ENCODE peak calls at places on chromosomes 12 and 14, in seven cellular contexts. One of them, this sample, is unnamed.

GRCh38 chr12:53982616-53983579 is 2.0 kb upstream of the HOXC10 start:
- DNase-seq in left lung: no peak
- DNase-seq in activated CD8-positive, alpha-beta T cell treated with anti-CD3 and anti-CD28 coated beads for 36 hours: no peak
- DNase-seq in left ventricle myocardium inferior: no peak
- DNase-seq in WTC11: no peak
- DNase-seq in ACHN: no peak
- DNase-seq in activated CD4-positive, CD25-positive, alpha-beta regulatory T cell: no peak
- DNase-seq in this sample: no peak

GRCh38 chr12:92951006-92951405 is 21.9 kb upstream of the EEA1 start:
- DNase-seq in left lung: no peak
- DNase-seq in activated CD8-positive, alpha-beta T cell treated with anti-CD3 and anti-CD28 coated beads for 36 hours: no peak
- DNase-seq in left ventricle myocardium inferior: no peak
- DNase-seq in WTC11: no peak
- DNase-seq in ACHN: no peak
- DNase-seq in activated CD4-positive, CD25-positive, alpha-beta regulatory T cell: no peak
- DNase-seq in this sample: no peak

GRCh38 chr12:71476513-71476912 is 36.9 kb downstream of the LGR5 start:
- DNase-seq in left lung: no peak
- DNase-seq in activated CD8-positive, alpha-beta T cell treated with anti-CD3 and anti-CD28 coated beads for 36 hours: no peak
- DNase-seq in left ventricle myocardium inferior: no peak
- DNase-seq in WTC11: no peak
- DNase-seq in ACHN: no peak
- DNase-seq in activated CD4-positive, CD25-positive, alpha-beta regulatory T cell: no peak
- DNase-seq in this sample: no peak

GRCh38 chr14:79111963-79112362 is 941.8 kb downstream of the NRXN3 start:
- DNase-seq in left lung: no peak
- DNase-seq in activated CD8-positive, alpha-beta T cell treated with anti-CD3 and anti-CD28 coated beads for 36 hours: no peak
- DNase-seq in left ventricle myocardium inferior: no peak
- DNase-seq in WTC11: no peak
- DNase-seq in ACHN: no peak
- DNase-seq in activated CD4-positive, CD25-positive, alpha-beta regulatory T cell: no peak
- DNase-seq in this sample: no peak

GRCh38 chr14:31880935-31881334 is 196.2 kb upstream of the ARHGAP5 start:
- DNase-seq in left lung: peak; percentile 34
- DNase-seq in activated CD8-positive, alpha-beta T cell treated with anti-CD3 and anti-CD28 coated beads for 36 hours: no peak
- DNase-seq in left ventricle myocardium inferior: no peak
- DNase-seq in WTC11: no peak
- DNase-seq in ACHN: peak; percentile 81
- DNase-seq in activated CD4-positive, CD25-positive, alpha-beta regulatory T cell: no peak
- DNase-seq in this sample: no peak

GRCh38 chr12:43306066-43306465 is 245.9 kb downstream of the ADAMTS20 start:
- DNase-seq in left lung: no peak
- DNase-seq in activated CD8-positive, alpha-beta T cell treated with anti-CD3 and anti-CD28 coated beads for 36 hours: no peak
- DNase-seq in left ventricle myocardium inferior: no peak
- DNase-seq in WTC11: no peak
- DNase-seq in ACHN: no peak
- DNase-seq in activated CD4-positive, CD25-positive, alpha-beta regulatory T cell: no peak
- DNase-seq in this sample: no peak

GRCh38 chr14:53327716-53328115 is 174.6 kb upstream of the DDHD1 start:
- DNase-seq in left lung: no peak
- DNase-seq in activated CD8-positive, alpha-beta T cell treated with anti-CD3 and anti-CD28 coated beads for 36 hours: no peak
- DNase-seq in left ventricle myocardium inferior: no peak
- DNase-seq in WTC11: no peak
- DNase-seq in ACHN: no peak
- DNase-seq in activated CD4-positive, CD25-positive, alpha-beta regulatory T cell: no peak
- DNase-seq in this sample: no peak

GRCh38 chr14:29810657-29811056 is 117.0 kb downstream of the PRKD1 start:
- DNase-seq in left lung: no peak
- DNase-seq in activated CD8-positive, alpha-beta T cell treated with anti-CD3 and anti-CD28 coated beads for 36 hours: no peak
- DNase-seq in left ventricle myocardium inferior: no peak
- DNase-seq in WTC11: no peak
- DNase-seq in ACHN: no peak
- DNase-seq in activated CD4-positive, CD25-positive, alpha-beta regulatory T cell: no peak
- DNase-seq in this sample: no peak

GRCh38 chr12:92553389-92553788 is 149.4 kb upstream of the PLEKHG7 start:
- DNase-seq in left lung: peak; percentile 46
- DNase-seq in activated CD8-positive, alpha-beta T cell treated with anti-CD3 and anti-CD28 coated beads for 36 hours: no peak
- DNase-seq in left ventricle myocardium inferior: peak; percentile 70
- DNase-seq in WTC11: no peak
- DNase-seq in ACHN: no peak
- DNase-seq in activated CD4-positive, CD25-positive, alpha-beta regulatory T cell: no peak
- DNase-seq in this sample: no peak

GRCh38 chr12:49017764-49018281 is 753 bp downstream of the PRKAG1 start:
- DNase-seq in left lung: no peak
- DNase-seq in activated CD8-positive, alpha-beta T cell treated with anti-CD3 and anti-CD28 coated beads for 36 hours: peak; percentile 73
- DNase-seq in left ventricle myocardium inferior: no peak
- DNase-seq in WTC11: no peak
- DNase-seq in ACHN: no peak
- DNase-seq in activated CD4-positive, CD25-positive, alpha-beta regulatory T cell: no peak
- DNase-seq in this sample: peak; percentile 73

GRCh38 chr12:29816869-29817730 is 33.4 kb upstream of the TMTC1 start:
- DNase-seq in left lung: no peak
- DNase-seq in activated CD8-positive, alpha-beta T cell treated with anti-CD3 and anti-CD28 coated beads for 36 hours: no peak
- DNase-seq in left ventricle myocardium inferior: no peak
- DNase-seq in WTC11: no peak
- DNase-seq in ACHN: no peak
- DNase-seq in activated CD4-positive, CD25-positive, alpha-beta regulatory T cell: no peak
- DNase-seq in this sample: no peak

GRCh38 chr12:95492462-95492861 is 18.5 kb downstream of the METAP2 start:
- DNase-seq in left lung: no peak
- DNase-seq in activated CD8-positive, alpha-beta T cell treated with anti-CD3 and anti-CD28 coated beads for 36 hours: no peak
- DNase-seq in left ventricle myocardium inferior: no peak
- DNase-seq in WTC11: no peak
- DNase-seq in ACHN: no peak
- DNase-seq in activated CD4-positive, CD25-positive, alpha-beta regulatory T cell: no peak
- DNase-seq in this sample: no peak

GRCh38 chr12:85874064-85874463 is at the start of gene NTS:
- DNase-seq in left lung: no peak
- DNase-seq in activated CD8-positive, alpha-beta T cell treated with anti-CD3 and anti-CD28 coated beads for 36 hours: no peak
- DNase-seq in left ventricle myocardium inferior: no peak
- DNase-seq in WTC11: no peak
- DNase-seq in ACHN: peak; percentile 54
- DNase-seq in activated CD4-positive, CD25-positive, alpha-beta regulatory T cell: no peak
- DNase-seq in this sample: no peak

GRCh38 chr14:92659765-92660561 is 88.5 kb downstream of the LGMN start:
- DNase-seq in left lung: peak; percentile 75
- DNase-seq in activated CD8-positive, alpha-beta T cell treated with anti-CD3 and anti-CD28 coated beads for 36 hours: no peak
- DNase-seq in left ventricle myocardium inferior: peak; percentile 55
- DNase-seq in WTC11: no peak
- DNase-seq in ACHN: no peak
- DNase-seq in activated CD4-positive, CD25-positive, alpha-beta regulatory T cell: no peak
- DNase-seq in this sample: no peak

GRCh38 chr14:33127531-33127930 is 188.9 kb downstream of the NPAS3 start:
- DNase-seq in left lung: no peak
- DNase-seq in activated CD8-positive, alpha-beta T cell treated with anti-CD3 and anti-CD28 coated beads for 36 hours: no peak
- DNase-seq in left ventricle myocardium inferior: no peak
- DNase-seq in WTC11: no peak
- DNase-seq in ACHN: no peak
- DNase-seq in activated CD4-positive, CD25-positive, alpha-beta regulatory T cell: no peak
- DNase-seq in this sample: no peak

GRCh38 chr12:56839489-56840442 is 76.6 kb downstream of the HSD17B6 start:
- DNase-seq in left lung: peak; percentile 63
- DNase-seq in activated CD8-positive, alpha-beta T cell treated with anti-CD3 and anti-CD28 coated beads for 36 hours: peak; percentile 64
- DNase-seq in left ventricle myocardium inferior: peak; percentile 22
- DNase-seq in WTC11: peak; percentile 78
- DNase-seq in ACHN: peak; percentile 69
- DNase-seq in activated CD4-positive, CD25-positive, alpha-beta regulatory T cell: no peak
- DNase-seq in this sample: no peak

GRCh38 chr12:131089526-131090253 is 136.0 kb downstream of the ADGRD1 start:
- DNase-seq in left lung: peak; percentile 16
- DNase-seq in activated CD8-positive, alpha-beta T cell treated with anti-CD3 and anti-CD28 coated beads for 36 hours: no peak
- DNase-seq in left ventricle myocardium inferior: no peak
- DNase-seq in WTC11: no peak
- DNase-seq in ACHN: no peak
- DNase-seq in activated CD4-positive, CD25-positive, alpha-beta regulatory T cell: no peak
- DNase-seq in this sample: no peak

GRCh38 chr12:7961395-7962188 is 25.6 kb upstream of the SLC2A3 start:
- DNase-seq in left lung: no peak
- DNase-seq in activated CD8-positive, alpha-beta T cell treated with anti-CD3 and anti-CD28 coated beads for 36 hours: no peak
- DNase-seq in left ventricle myocardium inferior: no peak
- DNase-seq in WTC11: no peak
- DNase-seq in ACHN: no peak
- DNase-seq in activated CD4-positive, CD25-positive, alpha-beta regulatory T cell: no peak
- DNase-seq in this sample: no peak

GRCh38 chr12:65171870-65172269 is 2.5 kb downstream of the LEMD3 start:
- DNase-seq in left lung: no peak
- DNase-seq in activated CD8-positive, alpha-beta T cell treated with anti-CD3 and anti-CD28 coated beads for 36 hours: no peak
- DNase-seq in left ventricle myocardium inferior: no peak
- DNase-seq in WTC11: no peak
- DNase-seq in ACHN: no peak
- DNase-seq in activated CD4-positive, CD25-positive, alpha-beta regulatory T cell: no peak
- DNase-seq in this sample: no peak

GRCh38 chr12:32993404-32993803 is 96.8 kb upstream of the PKP2 start:
- DNase-seq in left lung: no peak
- DNase-seq in activated CD8-positive, alpha-beta T cell treated with anti-CD3 and anti-CD28 coated beads for 36 hours: no peak
- DNase-seq in left ventricle myocardium inferior: no peak
- DNase-seq in WTC11: no peak
- DNase-seq in ACHN: no peak
- DNase-seq in activated CD4-positive, CD25-positive, alpha-beta regulatory T cell: no peak
- DNase-seq in this sample: no peak

GRCh38 chr14:28635387-28635786 is 131.2 kb upstream of the FOXG1 start:
- DNase-seq in left lung: no peak
- DNase-seq in activated CD8-positive, alpha-beta T cell treated with anti-CD3 and anti-CD28 coated beads for 36 hours: no peak
- DNase-seq in left ventricle myocardium inferior: no peak
- DNase-seq in WTC11: no peak
- DNase-seq in ACHN: peak; percentile 30
- DNase-seq in activated CD4-positive, CD25-positive, alpha-beta regulatory T cell: no peak
- DNase-seq in this sample: no peak

GRCh38 chr14:99267871-99268775 is 3.9 kb downstream of the BCL11B start:
- DNase-seq in left lung: no peak
- DNase-seq in activated CD8-positive, alpha-beta T cell treated with anti-CD3 and anti-CD28 coated beads for 36 hours: peak; percentile 82
- DNase-seq in left ventricle myocardium inferior: no peak
- DNase-seq in WTC11: no peak
- DNase-seq in ACHN: no peak
- DNase-seq in activated CD4-positive, CD25-positive, alpha-beta regulatory T cell: no peak
- DNase-seq in this sample: no peak

GRCh38 chr12:76049575-76050251 is 18.1 kb upstream of the PHLDA1 start:
- DNase-seq in left lung: no peak
- DNase-seq in activated CD8-positive, alpha-beta T cell treated with anti-CD3 and anti-CD28 coated beads for 36 hours: no peak
- DNase-seq in left ventricle myocardium inferior: no peak
- DNase-seq in WTC11: no peak
- DNase-seq in ACHN: no peak
- DNase-seq in activated CD4-positive, CD25-positive, alpha-beta regulatory T cell: no peak
- DNase-seq in this sample: no peak

GRCh38 chr14:99041141-99041819 is 230.7 kb downstream of the BCL11B start:
- DNase-seq in left lung: no peak
- DNase-seq in activated CD8-positive, alpha-beta T cell treated with anti-CD3 and anti-CD28 coated beads for 36 hours: no peak
- DNase-seq in left ventricle myocardium inferior: no peak
- DNase-seq in WTC11: no peak
- DNase-seq in ACHN: no peak
- DNase-seq in activated CD4-positive, CD25-positive, alpha-beta regulatory T cell: no peak
- DNase-seq in this sample: no peak

GRCh38 chr12:51392556-51393237 is 1.5 kb upstream of the GALNT6 start:
- DNase-seq in left lung: no peak
- DNase-seq in activated CD8-positive, alpha-beta T cell treated with anti-CD3 and anti-CD28 coated beads for 36 hours: peak; percentile 62
- DNase-seq in left ventricle myocardium inferior: no peak
- DNase-seq in WTC11: peak; percentile 57
- DNase-seq in ACHN: no peak
- DNase-seq in activated CD4-positive, CD25-positive, alpha-beta regulatory T cell: no peak
- DNase-seq in this sample: no peak

GRCh38 chr12:67415473-67415872 is 146.3 kb downstream of the CAND1 start:
- DNase-seq in left lung: no peak
- DNase-seq in activated CD8-positive, alpha-beta T cell treated with anti-CD3 and anti-CD28 coated beads for 36 hours: peak; percentile 5
- DNase-seq in left ventricle myocardium inferior: no peak
- DNase-seq in WTC11: peak; percentile 35
- DNase-seq in ACHN: peak; percentile 59
- DNase-seq in activated CD4-positive, CD25-positive, alpha-beta regulatory T cell: no peak
- DNase-seq in this sample: no peak

GRCh38 chr12:45547822-45548221 is 181.7 kb upstream of the ARID2 start:
- DNase-seq in left lung: no peak
- DNase-seq in activated CD8-positive, alpha-beta T cell treated with anti-CD3 and anti-CD28 coated beads for 36 hours: no peak
- DNase-seq in left ventricle myocardium inferior: no peak
- DNase-seq in WTC11: no peak
- DNase-seq in ACHN: no peak
- DNase-seq in activated CD4-positive, CD25-positive, alpha-beta regulatory T cell: no peak
- DNase-seq in this sample: no peak

GRCh38 chr12:52346596-52346995 is 20.7 kb downstream of the KRT85 start:
- DNase-seq in left lung: peak; percentile 65
- DNase-seq in activated CD8-positive, alpha-beta T cell treated with anti-CD3 and anti-CD28 coated beads for 36 hours: no peak
- DNase-seq in left ventricle myocardium inferior: no peak
- DNase-seq in WTC11: no peak
- DNase-seq in ACHN: no peak
- DNase-seq in activated CD4-positive, CD25-positive, alpha-beta regulatory T cell: no peak
- DNase-seq in this sample: no peak

GRCh38 chr12:81797100-81797499 is 38.0 kb upstream of the PPFIA2 start:
- DNase-seq in left lung: no peak
- DNase-seq in activated CD8-positive, alpha-beta T cell treated with anti-CD3 and anti-CD28 coated beads for 36 hours: no peak
- DNase-seq in left ventricle myocardium inferior: no peak
- DNase-seq in WTC11: no peak
- DNase-seq in ACHN: peak; percentile 54
- DNase-seq in activated CD4-positive, CD25-positive, alpha-beta regulatory T cell: no peak
- DNase-seq in this sample: no peak

GRCh38 chr12:130818381-130819247 is 20.4 kb downstream of the STX2 start:
- DNase-seq in left lung: peak; percentile 67
- DNase-seq in activated CD8-positive, alpha-beta T cell treated with anti-CD3 and anti-CD28 coated beads for 36 hours: peak; percentile 81
- DNase-seq in left ventricle myocardium inferior: peak; percentile 67
- DNase-seq in WTC11: peak; percentile 90
- DNase-seq in ACHN: peak; percentile 79
- DNase-seq in activated CD4-positive, CD25-positive, alpha-beta regulatory T cell: peak; percentile 66
- DNase-seq in this sample: peak; percentile 87

GRCh38 chr14:104992501-104992900 is 6.9 kb downstream of the CLBA1 start:
- DNase-seq in left lung: no peak
- DNase-seq in activated CD8-positive, alpha-beta T cell treated with anti-CD3 and anti-CD28 coated beads for 36 hours: no peak
- DNase-seq in left ventricle myocardium inferior: no peak
- DNase-seq in WTC11: no peak
- DNase-seq in ACHN: no peak
- DNase-seq in activated CD4-positive, CD25-positive, alpha-beta regulatory T cell: no peak
- DNase-seq in this sample: no peak

This sample was measured in stimulated activated effector memory CD8-positive, alpha-beta T cell treated with anti-CD3 and anti-CD28 coated beads, Interleukin-12 subunit alpha, Interleukin-12 subunit beta, amount 100 ng/mL, for 72 hours.